ENCODE peak calls at places on chromosomes 11 and 22, in nine cellular contexts. One of them, this sample, is unnamed.

GRCh38 chr22:48826546-48826945 is 1001.1 kb downstream of the BRD1 start:
- DNase-seq in stimulated activated CD4-positive, alpha-beta T cell treated with anti-CD3 and anti-CD28 coated beads, Interleukin-15, amount 100 ng/mL, for 48 hours: no peak
- DNase-seq in epithelial cell of esophagus: no peak
- DNase-seq in GM04503: no peak
- DNase-seq in naive thymus-derived CD8-positive, alpha-beta T cell: no peak
- DNase-seq in WTC11: no peak
- DNase-seq in GM10248: no peak
- DNase-seq in AG20443: no peak
- DNase-seq in AG09309: no peak
- DNase-seq in this sample: no peak

GRCh38 chr11:46392421-46393230 is 1.1 kb upstream of the CHRM4 start:
- DNase-seq in GM10248: peak
- DNase-seq in GM04503: no peak
- DNase-seq in stimulated activated CD4-positive, alpha-beta T cell treated with anti-CD3 and anti-CD28 coated beads, Interleukin-15, amount 100 ng/mL, for 48 hours: peak
- DNase-seq in AG20443: peak
- DNase-seq in epithelial cell of esophagus: peak
- DNase-seq in WTC11: peak
- DNase-seq in naive thymus-derived CD8-positive, alpha-beta T cell: peak
- DNase-seq in AG09309: peak
- DNase-seq in this sample: peak

GRCh38 chr11:62665630-62666258 is 632 bp downstream of the CSKMT start:
- DNase-seq in WTC11: peak
- DNase-seq in AG20443: peak
- DNase-seq in GM04503: peak
- DNase-seq in naive thymus-derived CD8-positive, alpha-beta T cell: peak
- DNase-seq in AG09309: no peak
- DNase-seq in GM10248: peak
- DNase-seq in epithelial cell of esophagus: peak
- DNase-seq in stimulated activated CD4-positive, alpha-beta T cell treated with anti-CD3 and anti-CD28 coated beads, Interleukin-15, amount 100 ng/mL, for 48 hours: no peak
- DNase-seq in this sample: peak

GRCh38 chr22:19723990-19724827 is 870 bp downstream of the GP1BB start:
- DNase-seq in GM10248: no peak
- DNase-seq in epithelial cell of esophagus: peak
- DNase-seq in WTC11: peak
- DNase-seq in AG20443: no peak
- DNase-seq in naive thymus-derived CD8-positive, alpha-beta T cell: no peak
- DNase-seq in GM04503: no peak
- DNase-seq in stimulated activated CD4-positive, alpha-beta T cell treated with anti-CD3 and anti-CD28 coated beads, Interleukin-15, amount 100 ng/mL, for 48 hours: no peak
- DNase-seq in AG09309: no peak
- DNase-seq in this sample: no peak

GRCh38 chr11:61542024-61542461 is 33.5 kb downstream of the LRRC10B start:
- DNase-seq in GM04503: no peak
- DNase-seq in naive thymus-derived CD8-positive, alpha-beta T cell: no peak
- DNase-seq in GM10248: no peak
- DNase-seq in stimulated activated CD4-positive, alpha-beta T cell treated with anti-CD3 and anti-CD28 coated beads, Interleukin-15, amount 100 ng/mL, for 48 hours: no peak
- DNase-seq in epithelial cell of esophagus: no peak
- DNase-seq in WTC11: no peak
- DNase-seq in AG09309: no peak
- DNase-seq in AG20443: no peak
- DNase-seq in this sample: no peak

GRCh38 chr11:117509543-117509942 is 181.9 kb downstream of the CEP164 start:
- DNase-seq in epithelial cell of esophagus: no peak
- DNase-seq in GM10248: no peak
- DNase-seq in AG20443: no peak
- DNase-seq in naive thymus-derived CD8-positive, alpha-beta T cell: no peak
- DNase-seq in GM04503: no peak
- DNase-seq in stimulated activated CD4-positive, alpha-beta T cell treated with anti-CD3 and anti-CD28 coated beads, Interleukin-15, amount 100 ng/mL, for 48 hours: no peak
- DNase-seq in WTC11: no peak
- DNase-seq in AG09309: no peak
- DNase-seq in this sample: no peak

GRCh38 chr11:43576834-43577521 is 103.6 kb upstream of the HSD17B12 start:
- DNase-seq in GM10248: peak
- DNase-seq in stimulated activated CD4-positive, alpha-beta T cell treated with anti-CD3 and anti-CD28 coated beads, Interleukin-15, amount 100 ng/mL, for 48 hours: no peak
- DNase-seq in AG09309: no peak
- DNase-seq in naive thymus-derived CD8-positive, alpha-beta T cell: no peak
- DNase-seq in epithelial cell of esophagus: peak
- DNase-seq in WTC11: peak
- DNase-seq in GM04503: no peak
- DNase-seq in AG20443: peak
- DNase-seq in this sample: peak

GRCh38 chr22:43925433-43926348 is 2.1 kb downstream of the PNPLA3 start:
- DNase-seq in WTC11: peak
- DNase-seq in GM10248: no peak
- DNase-seq in epithelial cell of esophagus: peak
- DNase-seq in stimulated activated CD4-positive, alpha-beta T cell treated with anti-CD3 and anti-CD28 coated beads, Interleukin-15, amount 100 ng/mL, for 48 hours: no peak
- DNase-seq in naive thymus-derived CD8-positive, alpha-beta T cell: no peak
- DNase-seq in GM04503: no peak
- DNase-seq in AG20443: no peak
- DNase-seq in AG09309: no peak
- DNase-seq in this sample: peak

GRCh38 chr22:39656495-39657490 is 86.2 kb downstream of the CACNA1I start:
- DNase-seq in GM10248: no peak
- DNase-seq in AG09309: no peak
- DNase-seq in naive thymus-derived CD8-positive, alpha-beta T cell: no peak
- DNase-seq in GM04503: no peak
- DNase-seq in stimulated activated CD4-positive, alpha-beta T cell treated with anti-CD3 and anti-CD28 coated beads, Interleukin-15, amount 100 ng/mL, for 48 hours: no peak
- DNase-seq in epithelial cell of esophagus: no peak
- DNase-seq in WTC11: no peak
- DNase-seq in AG20443: no peak
- DNase-seq in this sample: no peak

GRCh38 chr11:16924462-16924825 is 89.8 kb downstream of the PLEKHA7 start:
- DNase-seq in AG20443: no peak
- DNase-seq in AG09309: no peak
- DNase-seq in GM10248: peak
- DNase-seq in stimulated activated CD4-positive, alpha-beta T cell treated with anti-CD3 and anti-CD28 coated beads, Interleukin-15, amount 100 ng/mL, for 48 hours: no peak
- DNase-seq in WTC11: no peak
- DNase-seq in naive thymus-derived CD8-positive, alpha-beta T cell: no peak
- DNase-seq in epithelial cell of esophagus: no peak
- DNase-seq in GM04503: no peak
- DNase-seq in this sample: no peak

GRCh38 chr22:23531966-23532735 is 47.9 kb downstream of the IGLL1 start:
- DNase-seq in WTC11: no peak
- DNase-seq in epithelial cell of esophagus: no peak
- DNase-seq in AG09309: no peak
- DNase-seq in stimulated activated CD4-positive, alpha-beta T cell treated with anti-CD3 and anti-CD28 coated beads, Interleukin-15, amount 100 ng/mL, for 48 hours: no peak
- DNase-seq in AG20443: no peak
- DNase-seq in naive thymus-derived CD8-positive, alpha-beta T cell: no peak
- DNase-seq in GM04503: no peak
- DNase-seq in GM10248: no peak
- DNase-seq in this sample: no peak

GRCh38 chr11:80816454-80816847 is 1375.6 kb upstream of the TENM4 start:
- DNase-seq in GM04503: no peak
- DNase-seq in AG20443: no peak
- DNase-seq in AG09309: no peak
- DNase-seq in naive thymus-derived CD8-positive, alpha-beta T cell: no peak
- DNase-seq in GM10248: no peak
- DNase-seq in stimulated activated CD4-positive, alpha-beta T cell treated with anti-CD3 and anti-CD28 coated beads, Interleukin-15, amount 100 ng/mL, for 48 hours: no peak
- DNase-seq in WTC11: no peak
- DNase-seq in epithelial cell of esophagus: no peak
- DNase-seq in this sample: no peak

GRCh38 chr11:43359432-43359818 is 705 bp downstream of the TTC17 start:
- DNase-seq in stimulated activated CD4-positive, alpha-beta T cell treated with anti-CD3 and anti-CD28 coated beads, Interleukin-15, amount 100 ng/mL, for 48 hours: no peak
- DNase-seq in WTC11: peak
- DNase-seq in naive thymus-derived CD8-positive, alpha-beta T cell: peak
- DNase-seq in GM04503: no peak
- DNase-seq in GM10248: peak
- DNase-seq in AG20443: peak
- DNase-seq in AG09309: no peak
- DNase-seq in epithelial cell of esophagus: peak
- DNase-seq in this sample: peak

GRCh38 chr11:120399312-120399711 is 63.1 kb downstream of the ARHGEF12 start:
- DNase-seq in epithelial cell of esophagus: peak
- DNase-seq in AG20443: no peak
- DNase-seq in GM04503: no peak
- DNase-seq in WTC11: no peak
- DNase-seq in naive thymus-derived CD8-positive, alpha-beta T cell: no peak
- DNase-seq in stimulated activated CD4-positive, alpha-beta T cell treated with anti-CD3 and anti-CD28 coated beads, Interleukin-15, amount 100 ng/mL, for 48 hours: no peak
- DNase-seq in AG09309: no peak
- DNase-seq in GM10248: no peak
- DNase-seq in this sample: no peak

GRCh38 chr11:96085349-96085910 is 161.5 kb upstream of the MTMR2 start:
- DNase-seq in stimulated activated CD4-positive, alpha-beta T cell treated with anti-CD3 and anti-CD28 coated beads, Interleukin-15, amount 100 ng/mL, for 48 hours: no peak
- DNase-seq in GM10248: no peak
- DNase-seq in naive thymus-derived CD8-positive, alpha-beta T cell: no peak
- DNase-seq in AG09309: no peak
- DNase-seq in epithelial cell of esophagus: no peak
- DNase-seq in WTC11: no peak
- DNase-seq in AG20443: no peak
- DNase-seq in GM04503: no peak
- DNase-seq in this sample: no peak

This sample was measured in RWPE1.